ENCODE peak calls at places on chromosomes 7 and 10, in six cellular contexts. F is tibial artery; R is iPS-NIHi11; V is germinal center; J is activated naive CD8-positive, alpha-beta T cell treated with anti-CD3 and anti-CD28 coated beads, Interleukin-2, amount 50 U/mL, for 16 hours; E is progenitor cell of endocrine pancreas. S is an unnamed sample.

GRCh38 chr10:109454691-109455090 is 468.6 kb downstream of the XPNPEP1 start:
- DNase-seq in V (no peak), J (no peak), F (no peak), E (no peak), R (no peak), S (no peak)

GRCh38 chr10:116158036-116158435 is 115.0 kb downstream of the GFRA1 start:
- DNase-seq in V (no peak), R (no peak), F (no peak), J (no peak), E (no peak), S (no peak)

GRCh38 chr7:150787321-150788281 is 12.6 kb downstream of the TMEM176B start:
- DNase-seq in J (no peak), F (peak; percentile 43), V (no peak), R (no peak), E (no peak), S (no peak)

GRCh38 chr7:107879400-107880035 is 11.5 kb upstream of the DLD start:
- DNase-seq in F (no peak), R (peak; percentile 48), E (no peak), V (peak; percentile 31), J (no peak), S (no peak)

GRCh38 chr10:118809821-118810220 is 55.1 kb upstream of the CACUL1 start:
- DNase-seq in R (no peak), V (no peak), J (no peak), F (no peak), E (no peak), S (no peak)

GRCh38 chr10:110572862-110573261 is 5.4 kb downstream of the SMC3 start:
- DNase-seq in V (no peak), F (no peak), R (no peak), E (no peak), J (no peak), S (no peak)

GRCh38 chr7:155104913-155105312 is 34.8 kb downstream of the HTR5A start:
- DNase-seq in F (no peak), V (no peak), R (no peak), J (no peak), E (no peak), S (no peak)

GRCh38 chr7:2982831-2983230 is 60.8 kb downstream of the CARD11 start:
- DNase-seq in V (no peak), R (no peak), E (no peak), J (peak; percentile 19), F (no peak), S (no peak)

GRCh38 chr10:29304259-29305030 is 15.6 kb downstream of the LYZL1 start:
- DNase-seq in J (no peak), R (peak; percentile 86), F (peak; percentile 58), E (peak; percentile 31), V (peak; percentile 58), S (peak; percentile 45)

GRCh38 chr7:105216786-105217185 is 171.9 kb downstream of the SRPK2 start:
- DNase-seq in J (no peak), V (no peak), F (no peak), E (no peak), R (no peak), S (no peak)

GRCh38 chr7:22251284-22251683 is 105.7 kb downstream of the RAPGEF5 start:
- DNase-seq in V (no peak), E (no peak), J (no peak), F (no peak), R (no peak), S (no peak)

S was measured in iPS DF 6.9.